ENCODE peak calls at places on chromosomes 13 and 19, in ten cellular contexts. S is H1, G is trophoblast cell, Q is IMR-90, W is H9, I is HCT116, O is K562, A is mesendoderm, R is mesenchymal stem cell, Z is GM23248. D is an unnamed sample.

GRCh38 chr19:18020212-18021067 is 12.5 kb downstream of the ARRDC2 start:
- DNase-seq in G (no peak), W (no peak), Q (peak; percentile 49), Z (peak; percentile 80), S (no peak), R (peak; percentile 57), I (no peak), O (no peak), A (no peak), D (peak; percentile 18)

GRCh38 chr19:28596561-28597071 is 616.3 kb downstream of the UQCRFS1 start:
- DNase-seq in Q (no peak), G (no peak), R (no peak), I (no peak), O (no peak), Z (no peak), S (no peak), A (no peak), W (no peak), D (no peak)

GRCh38 chr19:6357995-6358394 is 3.3 kb upstream of the CLPP start:
- DNase-seq in S (no peak), O (no peak), A (no peak), Q (no peak), R (no peak), I (no peak), G (peak; percentile 87), W (no peak), Z (no peak), D (no peak)

GRCh38 chr19:13875824-13876223 is 1.1 kb upstream of the NANOS3 start:
- DNase-seq in S (no peak), Z (no peak), W (no peak), G (no peak), I (no peak), Q (no peak), O (no peak), R (no peak), A (no peak), D (no peak)

GRCh38 chr19:11375143-11375948 is 880 bp downstream of the SWSAP1 start:
- DNase-seq in I (no peak), Q (no peak), W (peak; percentile 82), Z (no peak), G (no peak), O (no peak), S (peak; percentile 68), R (no peak), A (peak; percentile 72), D (no peak)

GRCh38 chr19:1333789-1334188 is 48.1 kb downstream of the EFNA2 start:
- DNase-seq in Q (no peak), O (peak; percentile 65), I (no peak), G (no peak), A (no peak), Z (no peak), W (no peak), S (no peak), R (no peak), D (peak; percentile 39)

GRCh38 chr19:5046339-5047039 is 77.6 kb downstream of the KDM4B start:
- DNase-seq in R (peak; percentile 84), O (no peak), I (no peak), Z (peak; percentile 88), W (no peak), G (no peak), S (no peak), Q (peak; percentile 40), A (no peak), D (peak; percentile 46)

GRCh38 chr13:110419391-110419791 is 112.3 kb downstream of the COL4A2 start:
- DNase-seq in O (no peak), W (no peak), G (peak; percentile 96), Z (no peak), R (no peak), A (no peak), Q (no peak), I (no peak), S (no peak), D (peak; percentile 95)

GRCh38 chr13:92991687-92992086 is 234.9 kb upstream of the GPC6 start:
- DNase-seq in W (no peak), A (no peak), I (no peak), O (no peak), Z (no peak), G (no peak), Q (peak; percentile 11), R (no peak), S (no peak), D (peak; percentile 57)
- H3K4me2 ChIP-seq in W (no peak overlapping the region), A (no peak overlapping the region), I (no peak overlapping the region), O (no peak overlapping the region), Z (no peak overlapping the region), G (no peak overlapping the region), Q (no peak overlapping the region), R (no peak overlapping the region), S (no peak overlapping the region), D (peak overlapping the region; percentile 4)

DNA sequence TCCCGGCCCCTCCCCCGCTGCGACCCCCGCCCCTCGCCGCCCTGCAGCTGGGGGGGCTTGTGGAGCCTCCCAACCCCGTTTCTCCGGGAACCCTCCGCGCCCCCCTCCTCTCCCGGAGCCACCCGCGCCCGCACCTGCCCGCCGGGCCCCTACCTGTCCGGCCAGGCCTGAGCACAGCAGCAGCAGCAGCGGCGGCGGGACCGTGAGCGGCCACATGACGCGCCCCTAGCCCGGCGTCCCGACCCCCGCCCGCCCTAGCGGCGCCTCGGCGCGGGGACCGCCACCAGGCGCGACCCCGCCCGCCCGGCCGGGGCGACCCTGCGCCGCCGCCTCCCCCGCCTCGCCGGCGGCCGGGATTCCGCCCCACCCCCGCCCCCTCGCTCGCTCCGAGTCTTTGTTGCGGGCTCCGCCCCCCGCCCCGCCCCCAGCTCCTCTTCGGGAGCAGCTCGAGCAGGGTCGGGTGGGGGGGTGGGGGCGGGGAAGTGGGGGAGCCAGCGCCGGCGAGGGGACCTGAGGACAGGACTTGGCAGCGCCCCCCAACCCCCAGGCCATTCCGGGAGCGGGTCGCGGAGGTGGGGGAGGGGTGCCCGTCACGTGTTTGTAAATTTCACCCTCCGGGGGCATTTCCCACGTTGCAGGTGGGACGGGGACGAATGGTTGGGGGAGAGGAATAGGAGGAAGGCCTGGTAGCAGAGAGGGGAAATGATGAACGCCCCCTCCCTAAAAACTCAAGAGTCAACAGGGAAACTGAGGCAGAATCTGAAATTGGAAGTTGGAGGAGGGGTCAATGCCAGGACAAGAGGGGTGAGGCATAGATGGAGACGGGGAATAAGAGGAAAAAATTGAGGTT is at the start of gene OLFM2:
- DNase-seq in I (no peak), Z (peak; percentile 42), A (peak; percentile 53), S (peak; percentile 84), Q (no peak), W (peak; percentile 89), R (no peak), G (no peak), O (peak; percentile 95), D (no peak)
- H3K4me2 ChIP-seq in I (peak within 1 kb of the TSS; percentile 90), Z (peak within 1 kb of the TSS; percentile 42), A (peak within 1 kb of the TSS; percentile 83), S (peak within 1 kb of the TSS; percentile 88), Q (peak within 1 kb of the TSS; percentile 81), W (peak within 1 kb of the TSS; percentile 95), R (no peak within 1 kb of the TSS), G (peak within 1 kb of the TSS; percentile 69), O (peak within 1 kb of the TSS; percentile 21), D (peak within 1 kb of the TSS; percentile 67)

DNA sequence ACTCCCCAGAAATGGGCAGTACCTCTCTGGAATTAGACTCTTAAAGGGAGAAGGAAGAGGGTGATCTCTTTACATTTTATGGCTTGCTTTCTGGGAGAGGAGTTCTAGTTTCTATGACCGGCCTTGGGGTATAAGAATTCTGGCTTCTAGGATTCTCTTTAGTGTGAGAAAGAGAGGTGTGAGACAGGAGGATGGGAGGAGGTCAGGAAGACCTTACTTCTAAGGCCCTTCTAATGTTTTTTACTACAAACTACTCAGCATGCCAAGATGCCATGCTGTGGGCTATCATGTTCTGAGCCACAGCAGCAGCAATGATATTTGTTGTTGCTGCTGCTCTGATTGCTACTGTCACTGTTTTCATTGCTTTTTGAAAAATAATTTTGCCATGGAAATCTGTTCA is 538.3 kb downstream of the SLITRK6 start:
- DNase-seq in R (no peak), O (no peak), Z (no peak), Q (no peak), S (no peak), I (no peak), G (no peak), W (no peak), A (peak; percentile 76), D (no peak)
- H3K4me2 ChIP-seq in R (no peak overlapping the region), O (no peak overlapping the region), Z (no peak overlapping the region), Q (no peak overlapping the region), S (no peak overlapping the region), I (no peak overlapping the region), G (no peak overlapping the region), W (no peak overlapping the region), A (no peak overlapping the region), D (no peak overlapping the region)

GRCh38 chr13:44193731-44194130 is 179.9 kb upstream of the SERP2 start:
- DNase-seq in A (no peak), W (no peak), G (peak; percentile 62), Z (no peak), O (no peak), S (no peak), Q (no peak), I (no peak), R (no peak), D (no peak)

GRCh38 chr13:44189085-44189484 is 184.5 kb upstream of the SERP2 start:
- DNase-seq in Z (no peak), W (no peak), G (no peak), S (no peak), A (no peak), O (no peak), R (no peak), I (no peak), Q (no peak), D (no peak)

GRCh38 chr13:44188257-44188656 is 185.4 kb upstream of the SERP2 start:
- DNase-seq in Q (peak; percentile 75), O (no peak), I (peak; percentile 16), W (no peak), S (no peak), Z (peak; percentile 79), R (peak; percentile 45), A (peak; percentile 29), G (peak; percentile 79), D (peak; percentile 66)

GRCh38 chr13:44191504-44192171 is 182.0 kb upstream of the SERP2 start:
- DNase-seq in I (peak; percentile 81), Z (peak; percentile 90), R (peak; percentile 54), O (peak; percentile 31), W (peak; percentile 53), G (peak; percentile 76), Q (peak; percentile 70), A (peak; percentile 78), S (no peak), D (peak; percentile 61)

DNA sequence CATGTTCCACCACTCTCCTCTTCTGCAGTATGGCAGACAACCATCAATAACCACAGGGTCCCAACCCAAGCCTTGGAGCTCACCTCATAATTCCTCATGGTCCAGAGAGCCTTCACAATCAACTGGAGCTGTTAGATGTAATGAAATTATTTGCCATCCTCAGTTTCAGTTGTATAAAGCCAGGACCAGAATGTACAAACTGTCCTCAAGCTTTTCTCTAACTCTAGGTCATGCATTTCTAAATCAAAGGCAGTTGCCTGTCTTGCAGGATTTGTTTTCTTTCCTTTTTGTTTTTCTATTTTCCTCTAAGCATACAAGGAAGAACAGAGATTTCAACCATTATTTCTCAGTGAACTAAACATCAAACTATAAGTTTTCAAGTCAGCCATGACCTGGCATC is 182.5 kb upstream of the SERP2 start:
- DNase-seq in Z (no peak), O (no peak), Q (no peak), R (no peak), S (no peak), A (no peak), I (no peak), W (no peak), G (no peak), D (no peak)
- H3K4me2 ChIP-seq in Z (peak overlapping the region; percentile 59), O (no peak overlapping the region), Q (no peak overlapping the region), R (no peak overlapping the region), S (no peak overlapping the region), A (no peak overlapping the region), I (peak overlapping the region; percentile 67), W (no peak overlapping the region), G (no peak overlapping the region), D (peak overlapping the region; percentile 27)

GRCh38 chr19:39217094-39217493 is 13.0 kb upstream of the SYCN start:
- DNase-seq in O (no peak), W (no peak), A (no peak), I (no peak), S (no peak), G (no peak), R (no peak), Q (no peak), Z (no peak), D (no peak)
- H3K4me2 ChIP-seq in O (no peak overlapping the region), W (no peak overlapping the region), A (no peak overlapping the region), I (no peak overlapping the region), S (no peak overlapping the region), G (no peak overlapping the region), R (no peak overlapping the region), Q (no peak overlapping the region), Z (no peak overlapping the region), D (no peak overlapping the region)

D was measured in astrocyte.